ENCODE peak calls at places on chromosomes 13 and 19, in eight cellular contexts. One of them, this sample, is unnamed.

GRCh38 chr19:53608381-53608780 is 23.4 kb upstream of the DPRX start:
- DNase-seq in adrenal gland: no peak
- DNase-seq in tibial nerve: no peak
- DNase-seq in MM.1S: no peak
- DNase-seq in SK-N-SH: no peak
- DNase-seq in heart left ventricle: no peak
- DNase-seq in stomach: no peak
- DNase-seq in lower leg skin: no peak
- DNase-seq in this sample: no peak

GRCh38 chr13:99196466-99197256 is 4.0 kb upstream of the UBAC2 start:
- DNase-seq in adrenal gland: no peak
- DNase-seq in tibial nerve: no peak
- DNase-seq in MM.1S: peak
- DNase-seq in SK-N-SH: no peak
- DNase-seq in heart left ventricle: no peak
- DNase-seq in stomach: no peak
- DNase-seq in lower leg skin: no peak
- DNase-seq in this sample: no peak

GRCh38 chr19:31519216-31519615 is 170.0 kb upstream of the TSHZ3 start:
- DNase-seq in adrenal gland: no peak
- DNase-seq in tibial nerve: no peak
- DNase-seq in MM.1S: no peak
- DNase-seq in SK-N-SH: no peak
- DNase-seq in heart left ventricle: no peak
- DNase-seq in stomach: no peak
- DNase-seq in lower leg skin: peak
- DNase-seq in this sample: no peak

GRCh38 chr13:29497137-29497654 is 98.3 kb downstream of the SLC7A1 start:
- DNase-seq in adrenal gland: no peak
- DNase-seq in tibial nerve: no peak
- DNase-seq in MM.1S: no peak
- DNase-seq in SK-N-SH: no peak
- DNase-seq in heart left ventricle: peak
- DNase-seq in stomach: no peak
- DNase-seq in lower leg skin: no peak
- DNase-seq in this sample: no peak

GRCh38 chr13:65166675-65167074 is 2063.5 kb downstream of the PCDH9 start:
- DNase-seq in adrenal gland: no peak
- DNase-seq in tibial nerve: no peak
- DNase-seq in MM.1S: no peak
- DNase-seq in SK-N-SH: no peak
- DNase-seq in heart left ventricle: no peak
- DNase-seq in stomach: no peak
- DNase-seq in lower leg skin: no peak
- DNase-seq in this sample: no peak

GRCh38 chr13:80050252-80050651 is 290.7 kb downstream of the SPRY2 start:
- DNase-seq in adrenal gland: no peak
- DNase-seq in tibial nerve: no peak
- DNase-seq in MM.1S: no peak
- DNase-seq in SK-N-SH: no peak
- DNase-seq in heart left ventricle: no peak
- DNase-seq in stomach: no peak
- DNase-seq in lower leg skin: no peak
- DNase-seq in this sample: no peak

GRCh38 chr13:23709521-23709920 is 139.3 kb downstream of the TNFRSF19 start:
- DNase-seq in adrenal gland: no peak
- DNase-seq in tibial nerve: no peak
- DNase-seq in MM.1S: no peak
- DNase-seq in SK-N-SH: no peak
- DNase-seq in heart left ventricle: no peak
- DNase-seq in stomach: no peak
- DNase-seq in lower leg skin: no peak
- DNase-seq in this sample: no peak

GRCh38 chr19:56117889-56118288 is 3.2 kb downstream of the ZNF787 start:
- DNase-seq in adrenal gland: no peak
- DNase-seq in tibial nerve: no peak
- DNase-seq in MM.1S: no peak
- DNase-seq in SK-N-SH: no peak
- DNase-seq in heart left ventricle: no peak
- DNase-seq in stomach: no peak
- DNase-seq in lower leg skin: no peak
- DNase-seq in this sample: no peak

GRCh38 chr19:49614096-49614857 is 23.3 kb downstream of the PRR12 start:
- DNase-seq in adrenal gland: peak
- DNase-seq in tibial nerve: no peak
- DNase-seq in MM.1S: no peak
- DNase-seq in SK-N-SH: no peak
- DNase-seq in heart left ventricle: no peak
- DNase-seq in stomach: no peak
- DNase-seq in lower leg skin: no peak
- DNase-seq in this sample: no peak

GRCh38 chr13:33970746-33971145 is 152.8 kb downstream of the RFC3 start:
- DNase-seq in adrenal gland: no peak
- DNase-seq in tibial nerve: no peak
- DNase-seq in MM.1S: no peak
- DNase-seq in SK-N-SH: no peak
- DNase-seq in heart left ventricle: no peak
- DNase-seq in stomach: no peak
- DNase-seq in lower leg skin: no peak
- DNase-seq in this sample: no peak

GRCh38 chr13:32445461-32445860 is 17.5 kb upstream of the N4BP2L1 start:
- DNase-seq in adrenal gland: no peak
- DNase-seq in tibial nerve: no peak
- DNase-seq in MM.1S: no peak
- DNase-seq in SK-N-SH: no peak
- DNase-seq in heart left ventricle: no peak
- DNase-seq in stomach: no peak
- DNase-seq in lower leg skin: no peak
- DNase-seq in this sample: no peak
- TF ChIP-seq CTCF in adrenal gland: no peak
- TF ChIP-seq CTCF in tibial nerve: no peak
- TF ChIP-seq CTCF in MM.1S: no peak
- TF ChIP-seq CTCF in SK-N-SH: no peak
- TF ChIP-seq CTCF in heart left ventricle: no peak
- TF ChIP-seq CTCF in stomach: no peak
- TF ChIP-seq CTCF in lower leg skin: no peak
- TF ChIP-seq CTCF in this sample: no peak

DNA sequence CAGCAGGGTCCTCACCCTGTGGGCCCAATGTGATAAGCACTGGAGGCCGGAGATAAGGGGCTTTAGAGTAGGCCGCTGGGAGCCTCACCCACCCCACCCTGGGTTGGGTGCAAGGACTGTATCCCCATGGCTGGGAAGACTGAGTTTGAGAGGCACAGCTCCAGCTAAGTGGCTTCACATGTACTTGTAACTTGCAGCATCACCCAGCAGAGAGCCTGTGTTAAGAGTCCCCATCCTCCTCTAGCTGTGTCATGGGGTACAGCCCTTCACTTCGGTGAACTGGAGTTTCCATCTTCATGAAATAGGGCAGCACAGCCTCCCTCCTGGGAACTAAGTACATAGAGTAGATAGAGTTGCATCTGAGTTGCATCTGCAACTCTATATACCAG is 1.3 kb downstream of the PRDX2 start:
- DNase-seq in adrenal gland: no peak
- DNase-seq in tibial nerve: no peak
- DNase-seq in MM.1S: no peak
- DNase-seq in SK-N-SH: no peak
- DNase-seq in heart left ventricle: no peak
- DNase-seq in stomach: no peak
- DNase-seq in lower leg skin: no peak
- DNase-seq in this sample: no peak
- H3K4me3 ChIP-seq in adrenal gland: no peak
- H3K4me3 ChIP-seq in tibial nerve: peak
- H3K4me3 ChIP-seq in MM.1S: peak
- H3K4me3 ChIP-seq in SK-N-SH: no peak
- H3K4me3 ChIP-seq in heart left ventricle: peak
- H3K4me3 ChIP-seq in stomach: peak
- H3K4me3 ChIP-seq in lower leg skin: no peak
- H3K4me3 ChIP-seq in this sample: peak

GRCh38 chr13:62123409-62123808 is 707.8 kb upstream of the PCDH20 start:
- DNase-seq in adrenal gland: no peak
- DNase-seq in tibial nerve: no peak
- DNase-seq in MM.1S: no peak
- DNase-seq in SK-N-SH: no peak
- DNase-seq in heart left ventricle: no peak
- DNase-seq in stomach: no peak
- DNase-seq in lower leg skin: no peak
- DNase-seq in this sample: no peak

GRCh38 chr13:62125451-62125850 is 709.8 kb upstream of the PCDH20 start:
- DNase-seq in adrenal gland: no peak
- DNase-seq in tibial nerve: no peak
- DNase-seq in MM.1S: no peak
- DNase-seq in SK-N-SH: no peak
- DNase-seq in heart left ventricle: no peak
- DNase-seq in stomach: no peak
- DNase-seq in lower leg skin: no peak
- DNase-seq in this sample: no peak

GRCh38 chr13:62122434-62122833 is 706.8 kb upstream of the PCDH20 start:
- DNase-seq in adrenal gland: no peak
- DNase-seq in tibial nerve: no peak
- DNase-seq in MM.1S: no peak
- DNase-seq in SK-N-SH: no peak
- DNase-seq in heart left ventricle: no peak
- DNase-seq in stomach: no peak
- DNase-seq in lower leg skin: no peak
- DNase-seq in this sample: no peak

GRCh38 chr13:62119739-62120700 is 704.4 kb upstream of the PCDH20 start:
- DNase-seq in adrenal gland: no peak
- DNase-seq in tibial nerve: no peak
- DNase-seq in MM.1S: peak
- DNase-seq in SK-N-SH: peak
- DNase-seq in heart left ventricle: no peak
- DNase-seq in stomach: no peak
- DNase-seq in lower leg skin: no peak
- DNase-seq in this sample: no peak
- TF ChIP-seq CTCF in adrenal gland: peak
- TF ChIP-seq CTCF in tibial nerve: peak
- TF ChIP-seq CTCF in MM.1S: peak
- TF ChIP-seq CTCF in SK-N-SH: peak
- TF ChIP-seq CTCF in heart left ventricle: peak
- TF ChIP-seq CTCF in stomach: no peak
- TF ChIP-seq CTCF in lower leg skin: no peak
- TF ChIP-seq CTCF in this sample: peak

DNA sequence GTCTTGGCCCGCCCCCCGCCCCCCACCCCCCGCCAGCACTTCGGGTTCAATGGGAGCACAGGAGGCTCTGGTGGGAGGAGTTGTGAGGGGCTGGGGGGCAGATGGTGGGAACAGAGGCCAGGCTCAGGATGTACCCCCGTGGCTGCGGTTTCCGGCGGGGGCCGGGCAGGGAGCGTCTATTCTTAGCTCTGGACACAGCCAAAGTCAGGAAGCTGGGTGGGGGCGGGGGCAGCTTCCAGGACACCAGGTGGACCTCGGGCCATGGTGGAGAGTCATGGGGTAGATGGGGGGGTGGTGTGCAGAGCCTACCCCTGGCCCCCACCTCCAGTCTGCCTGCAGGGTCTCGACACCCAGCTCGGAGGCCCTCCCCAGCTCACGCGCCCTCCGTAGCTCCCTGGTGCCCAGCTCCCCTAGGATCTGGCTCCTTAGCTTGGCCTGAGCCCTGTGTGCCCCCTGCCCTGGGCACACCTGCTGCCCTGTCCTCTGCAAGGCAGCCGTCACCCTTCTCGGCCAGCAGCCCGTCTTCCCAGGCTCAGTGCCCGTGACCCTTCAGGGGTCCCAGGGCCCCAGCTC is 2.2 kb upstream of the TBXA2R start:
- DNase-seq in adrenal gland: peak
- DNase-seq in tibial nerve: no peak
- DNase-seq in MM.1S: no peak
- DNase-seq in SK-N-SH: no peak
- DNase-seq in heart left ventricle: peak
- DNase-seq in stomach: no peak
- DNase-seq in lower leg skin: no peak
- DNase-seq in this sample: no peak
- H3K4me3 ChIP-seq in adrenal gland: no peak
- H3K4me3 ChIP-seq in tibial nerve: no peak
- H3K4me3 ChIP-seq in MM.1S: no peak
- H3K4me3 ChIP-seq in SK-N-SH: no peak
- H3K4me3 ChIP-seq in heart left ventricle: no peak
- H3K4me3 ChIP-seq in stomach: no peak
- H3K4me3 ChIP-seq in lower leg skin: no peak
- H3K4me3 ChIP-seq in this sample: no peak

DNA sequence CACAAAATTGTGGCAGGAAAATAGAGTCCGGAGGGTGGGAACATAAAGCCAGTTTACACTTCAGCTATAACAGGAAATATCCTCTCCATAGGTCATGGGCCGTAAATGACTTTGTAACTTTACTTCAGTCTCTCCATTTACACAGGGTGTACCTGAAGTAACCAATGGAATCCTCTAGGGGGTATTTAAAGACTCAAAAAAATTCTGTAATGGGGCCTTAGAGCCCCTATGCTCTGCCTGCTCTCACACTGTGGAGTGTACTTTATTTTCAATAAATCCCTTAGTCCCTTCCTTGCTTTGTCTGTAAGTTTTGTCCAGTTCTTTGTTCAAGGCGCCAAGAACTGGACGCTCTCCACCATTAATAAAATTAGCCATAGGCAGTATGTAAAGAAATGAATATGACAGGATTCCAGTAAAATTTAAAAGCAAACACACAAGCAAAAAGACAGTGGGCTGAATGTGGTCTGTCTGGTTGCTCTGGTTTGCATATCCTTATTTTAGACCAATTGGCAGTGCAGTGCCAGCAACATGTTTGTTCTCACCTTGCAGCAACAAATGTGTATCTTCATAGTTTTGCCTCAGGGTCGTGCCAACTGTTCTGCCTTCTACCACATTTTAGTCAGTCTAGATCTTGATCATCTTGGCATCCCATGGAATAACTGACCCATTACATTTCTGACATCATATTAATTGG is 801.5 kb upstream of the SPRY2 start:
- DNase-seq in adrenal gland: no peak
- DNase-seq in tibial nerve: no peak
- DNase-seq in MM.1S: no peak
- DNase-seq in SK-N-SH: no peak
- DNase-seq in heart left ventricle: no peak
- DNase-seq in stomach: no peak
- DNase-seq in lower leg skin: no peak
- DNase-seq in this sample: no peak
- TF ChIP-seq CTCF in adrenal gland: no peak
- TF ChIP-seq CTCF in tibial nerve: no peak
- TF ChIP-seq CTCF in MM.1S: no peak
- TF ChIP-seq CTCF in SK-N-SH: peak
- TF ChIP-seq CTCF in heart left ventricle: no peak
- TF ChIP-seq CTCF in stomach: no peak
- TF ChIP-seq CTCF in lower leg skin: no peak
- TF ChIP-seq CTCF in this sample: peak

DNA sequence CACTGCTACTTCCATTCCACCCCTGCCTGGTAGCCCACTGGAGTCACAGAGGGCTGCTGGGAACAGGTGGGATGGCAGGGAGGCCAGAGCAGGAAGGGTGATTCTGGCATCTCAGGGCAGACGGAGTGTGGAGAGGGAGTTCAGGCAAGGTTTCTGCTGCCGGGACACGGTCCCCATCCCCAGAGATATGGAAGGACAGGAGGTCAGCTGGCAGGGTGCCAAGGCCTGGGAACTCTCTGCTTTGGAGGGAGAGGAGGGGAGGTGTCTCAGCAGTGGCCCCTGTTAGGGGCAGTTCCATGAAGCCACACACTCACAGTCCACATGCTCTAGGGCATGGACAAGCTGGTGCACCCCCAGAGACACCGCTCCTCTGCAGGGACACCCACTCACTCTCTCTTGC is 68.1 kb downstream of the CHST8 start:
- DNase-seq in adrenal gland: no peak
- DNase-seq in tibial nerve: no peak
- DNase-seq in MM.1S: no peak
- DNase-seq in SK-N-SH: peak
- DNase-seq in heart left ventricle: no peak
- DNase-seq in stomach: no peak
- DNase-seq in lower leg skin: peak
- DNase-seq in this sample: peak
- H3K4me3 ChIP-seq in adrenal gland: no peak
- H3K4me3 ChIP-seq in tibial nerve: no peak
- H3K4me3 ChIP-seq in MM.1S: no peak
- H3K4me3 ChIP-seq in SK-N-SH: no peak
- H3K4me3 ChIP-seq in heart left ventricle: no peak
- H3K4me3 ChIP-seq in stomach: no peak
- H3K4me3 ChIP-seq in lower leg skin: no peak
- H3K4me3 ChIP-seq in this sample: no peak

This sample was measured in BE2C.